ENCODE peak calls at places on chromosomes 11 and 22, in four cellular contexts. X, I, N and Y are unnamed samples.
A peak's percentile ranks its signal among the peaks of the same experiment; 100 is the strongest.

GRCh38 chr11:76603202-76603601 is 67.3 kb downstream of the LRRC32 start:
- DNase-seq in X (no peak), I (peak; percentile 32), N (no peak), Y (no peak)

GRCh38 chr22:38505595-38506117 is 455 bp downstream of the DDX17 start:
- DNase-seq in X (peak; percentile 72), I (no peak), N (peak; percentile 46), Y (no peak)

GRCh38 chr11:35138949-35139881 is at the start of gene CD44:
- DNase-seq in X (peak; percentile 88), I (peak; percentile 73), N (peak; percentile 86), Y (peak; percentile 66)

GRCh38 chr11:11703885-11704284 is 82.1 kb upstream of the GALNT18 start:
- DNase-seq in X (no peak), I (no peak), N (no peak), Y (no peak)

GRCh38 chr11:34805937-34806336 is 110.2 kb downstream of the APIP start:
- DNase-seq in X (no peak), I (no peak), N (no peak), Y (no peak)

GRCh38 chr22:49209452-49210195 is 618.0 kb downstream of the BRD1 start:
- DNase-seq in X (no peak), I (peak; percentile 31), N (no peak), Y (peak; percentile 20)

GRCh38 chr11:940496-941135 is 14.9 kb downstream of the AP2A2 start:
- DNase-seq in X (no peak), I (no peak), N (no peak), Y (no peak)

GRCh38 chr22:22210889-22211833 is 33.4 kb upstream of the VPREB1 start:
- DNase-seq in X (no peak), I (no peak), N (no peak), Y (no peak)

GRCh38 chr11:132312616-132313210 is 942.3 kb downstream of the NTM start:
- DNase-seq in X (peak; percentile 30), I (no peak), N (peak; percentile 46), Y (peak; percentile 69)

GRCh38 chr11:41836426-41836825 is 377.0 kb upstream of the LRRC4C start:
- DNase-seq in X (no peak), I (no peak), N (no peak), Y (no peak)

GRCh38 chr11:112267188-112267591 is 6.5 kb upstream of the PLET1 start:
- DNase-seq in X (no peak), I (no peak), N (no peak), Y (no peak)

GRCh38 chr11:108587109-108587508 is 6.5 kb downstream of the EXPH5 start:
- DNase-seq in X (no peak), I (no peak), N (no peak), Y (no peak)

GRCh38 chr11:304915-305833 is 2.4 kb upstream of the IFITM2 start:
- DNase-seq in X (peak; percentile 81), I (no peak), N (peak; percentile 79), Y (peak; percentile 75)

GRCh38 chr22:30288414-30289125 is 735 bp downstream of the CASTOR1 start:
- DNase-seq in X (no peak), I (peak; percentile 59), N (no peak), Y (no peak)

GRCh38 chr11:47552086-47552580 is 799 bp downstream of the CELF1 start:
- DNase-seq in X (peak; percentile 75), I (peak; percentile 58), N (peak; percentile 52), Y (peak; percentile 51)

GRCh38 chr22:32204211-32204855 is 540 bp downstream of the RFPL2 start:
- DNase-seq in X (no peak), I (peak; percentile 71), N (no peak), Y (peak; percentile 66)

GRCh38 chr11:86149813-86150212 is 80.9 kb upstream of the PICALM start:
- DNase-seq in X (no peak), I (no peak), N (no peak), Y (no peak)

GRCh38 chr11:7538023-7538422 is 24.2 kb downstream of the PPFIBP2 start:
- DNase-seq in X (no peak), I (no peak), N (no peak), Y (no peak)
- H3K23ac ChIP-seq in X (no peak overlapping the region), I (no peak overlapping the region), N (no peak overlapping the region), Y (no peak overlapping the region)

GRCh38 chr11:68314886-68315580 is 2.6 kb downstream of the LRP5 start:
- DNase-seq in X (peak; percentile 76), I (no peak), N (peak; percentile 59), Y (no peak)

GRCh38 chr11:68315581-68315920 is 3.2 kb downstream of the LRP5 start:
- DNase-seq in X (no peak), I (no peak), N (no peak), Y (no peak)

GRCh38 chr11:68313574-68314202 is 1.3 kb downstream of the LRP5 start:
- DNase-seq in X (peak; percentile 66), I (no peak), N (peak; percentile 30), Y (peak; percentile 36)

GRCh38 chr11:68312780-68313573 is 586 bp downstream of the LRP5 start:
- DNase-seq in X (peak; percentile 28), I (no peak), N (no peak), Y (no peak)

DNA sequence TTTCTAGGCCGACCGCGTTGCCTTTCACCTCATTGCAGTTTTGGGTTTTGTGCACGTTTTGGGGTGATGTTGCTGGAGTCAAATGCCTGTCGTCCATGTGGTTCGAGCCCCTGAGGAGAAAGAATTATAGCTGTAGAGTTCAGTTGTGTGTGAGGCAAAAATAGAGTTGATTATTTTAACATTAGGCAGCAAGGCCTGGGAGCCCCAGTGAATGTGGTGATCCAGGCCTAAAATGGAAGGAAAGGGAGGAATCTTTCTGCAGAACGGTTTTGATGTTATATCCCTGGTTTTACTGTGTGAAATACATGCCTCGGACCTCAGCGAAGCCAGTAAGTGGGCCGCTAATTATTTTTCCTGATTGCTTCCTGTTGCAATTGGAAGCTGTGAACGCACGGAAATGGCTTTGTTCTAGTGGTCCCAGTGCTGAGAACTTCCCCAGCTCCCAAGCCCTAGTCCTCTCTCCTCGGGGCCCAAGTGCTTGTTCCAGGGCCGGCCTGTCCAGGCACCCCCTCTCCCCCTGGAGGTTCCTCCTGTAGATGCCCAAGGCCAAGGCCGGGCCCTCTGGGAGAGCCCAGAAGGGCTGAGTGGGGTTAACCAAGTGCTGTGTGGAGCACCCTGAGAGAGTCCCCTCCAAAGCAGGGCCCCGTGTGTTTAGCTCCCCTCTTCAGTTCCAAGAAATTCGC is 2.0 kb downstream of the LRP5 start:
- DNase-seq in X (peak; percentile 50), I (no peak), N (no peak), Y (peak; percentile 47)
- H3K4ac ChIP-seq in X (peak overlapping the region; percentile 46), I (no peak overlapping the region), N (peak overlapping the region; percentile 69), Y (no peak overlapping the region)

GRCh38 chr11:69492201-69492991 is 10.9 kb downstream of the LINC01488 start:
- DNase-seq in X (peak; percentile 38), I (no peak), N (peak; percentile 41), Y (no peak)

GRCh38 chr11:69491071-69492031 is 9.9 kb downstream of the LINC01488 start:
- DNase-seq in X (no peak), I (no peak), N (no peak), Y (no peak)

GRCh38 chr11:69489031-69489745 is 7.7 kb downstream of the LINC01488 start:
- DNase-seq in X (no peak), I (no peak), N (no peak), Y (no peak)

GRCh38 chr11:69489746-69490365 is 8.4 kb downstream of the LINC01488 start:
- DNase-seq in X (no peak), I (no peak), N (no peak), Y (no peak)

GRCh38 chr11:69490516-69490915 is 9.1 kb downstream of the LINC01488 start:
- DNase-seq in X (no peak), I (no peak), N (no peak), Y (no peak)
- H3K23ac ChIP-seq in X (no peak overlapping the region), I (no peak overlapping the region), N (no peak overlapping the region), Y (no peak overlapping the region)

GRCh38 chr11:62705401-62705800 is 1.8 kb downstream of the BSCL2 start:
- DNase-seq in X (no peak), I (no peak), N (no peak), Y (peak; percentile 41)
- H3K4ac ChIP-seq in X (no peak overlapping the region), I (no peak overlapping the region), N (peak overlapping the region; percentile 90), Y (no peak overlapping the region)

GRCh38 chr11:72704028-72704782 is 30.0 kb upstream of the PDE2A start:
- DNase-seq in X (no peak), I (no peak), N (no peak), Y (no peak)
- H3K23ac ChIP-seq in X (no peak overlapping the region), I (no peak overlapping the region), N (no peak overlapping the region), Y (no peak overlapping the region)

GRCh38 chr11:70402685-70403084 is 4.4 kb downstream of the CTTN start:
- DNase-seq in X (no peak), I (no peak), N (no peak), Y (no peak)
- H3K4ac ChIP-seq in X (no peak overlapping the region), I (no peak overlapping the region), N (no peak overlapping the region), Y (no peak overlapping the region)

GRCh38 chr22:20656902-20657836 is 116.7 kb upstream of the SERPIND1 start:
- DNase-seq in X (no peak), I (peak; percentile 16), N (peak; percentile 1), Y (peak; percentile 26)

GRCh38 chr22:20655623-20656022 is 118.3 kb upstream of the SERPIND1 start:
- DNase-seq in X (no peak), I (no peak), N (no peak), Y (no peak)

GRCh38 chr22:20657963-20658362 is 116.0 kb upstream of the SERPIND1 start:
- DNase-seq in X (no peak), I (peak; percentile 4), N (no peak), Y (no peak)

GRCh38 chr22:20654343-20655208 is 119.3 kb upstream of the SERPIND1 start:
- DNase-seq in X (no peak), I (peak; percentile 34), N (no peak), Y (peak; percentile 14)

DNA sequence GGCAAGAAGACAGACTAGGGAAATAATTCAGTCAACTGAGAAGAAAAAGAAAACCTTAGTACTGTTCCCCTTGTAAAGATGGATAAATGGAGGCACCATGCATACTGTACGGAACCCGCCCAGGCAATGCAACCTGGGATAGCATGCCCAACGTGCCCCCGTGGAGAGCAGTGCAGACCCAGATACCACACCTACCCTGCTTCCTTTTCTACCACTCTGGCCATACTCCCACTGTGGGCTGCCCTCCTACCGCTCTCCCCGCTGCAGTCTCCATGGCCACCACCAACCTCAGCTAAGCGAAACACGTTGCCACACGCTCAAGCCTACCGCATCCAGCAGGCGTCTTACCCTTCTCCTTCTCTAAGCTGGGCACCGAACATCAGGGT is 117.4 kb upstream of the SERPIND1 start:
- DNase-seq in X (no peak), I (peak; percentile 38), N (no peak), Y (peak; percentile 23)
- H3K23ac ChIP-seq in X (no peak overlapping the region), I (no peak overlapping the region), N (no peak overlapping the region), Y (no peak overlapping the region)